ENCODE peak calls at places on chromosomes 13 and 19, in nine cellular contexts. M is HFF-Myc, Z is mucosa of descending colon, W is cardiac fibroblast, H is ovary, J is fibroblast of lung, Y is cardiac muscle cell, E is A549, B is AG10803. U is an unnamed sample.

GRCh38 chr19:10602330-10603083 is 15.4 kb upstream of the AP1M2 start:
- DNase-seq in M (no peak), Z (peak; percentile 91), W (peak; percentile 71), H (peak; percentile 89), J (peak; percentile 61), Y (peak; percentile 83), E (peak; percentile 83), B (peak; percentile 62), U (no peak)

GRCh38 chr13:59734393-59734792 is 429.3 kb downstream of the DIAPH3 start:
- DNase-seq in M (no peak), Z (no peak), W (no peak), H (no peak), J (no peak), Y (no peak), E (no peak), B (no peak), U (no peak)

GRCh38 chr19:48571378-48572162 is 19.6 kb downstream of the SULT2B1 start:
- DNase-seq in M (no peak), Z (no peak), W (no peak), H (no peak), J (no peak), Y (no peak), E (no peak), B (no peak), U (no peak)

GRCh38 chr13:84655677-84656076 is 773.4 kb upstream of the SLITRK1 start:
- DNase-seq in M (no peak), Z (no peak), W (peak; percentile 64), H (no peak), J (peak; percentile 82), Y (peak; percentile 31), E (no peak), B (peak; percentile 21), U (no peak)

GRCh38 chr13:94344126-94344863 is 135.2 kb downstream of the DCT start:
- DNase-seq in M (no peak), Z (no peak), W (peak; percentile 60), H (no peak), J (peak; percentile 54), Y (no peak), E (no peak), B (no peak), U (no peak)

GRCh38 chr13:48121733-48122132 is 26.8 kb upstream of the MED4 start:
- DNase-seq in M (no peak), Z (no peak), W (no peak), H (no peak), J (peak; percentile 7), Y (no peak), E (no peak), B (no peak), U (peak; percentile 79)

GRCh38 chr13:87234981-87235380 is 436.2 kb upstream of the SLITRK5 start:
- DNase-seq in M (no peak), Z (no peak), W (no peak), H (no peak), J (peak; percentile 95), Y (peak; percentile 17), E (no peak), B (peak; percentile 0), U (no peak)

GRCh38 chr13:59360108-59360507 is 803.6 kb downstream of the DIAPH3 start:
- DNase-seq in M (no peak), Z (no peak), W (peak; percentile 33), H (no peak), J (no peak), Y (peak; percentile 57), E (no peak), B (no peak), U (no peak)

GRCh38 chr19:46967578-46968018 is 52.0 kb upstream of the NPAS1 start:
- DNase-seq in M (no peak), Z (peak; percentile 74), W (no peak), H (no peak), J (no peak), Y (no peak), E (no peak), B (no peak), U (peak; percentile 45)

GRCh38 chr19:38182536-38183210 is 41.3 kb downstream of the DPF1 start:
- DNase-seq in M (no peak), Z (no peak), W (no peak), H (no peak), J (no peak), Y (no peak), E (no peak), B (no peak), U (no peak)

GRCh38 chr19:16185925-16186234 is 670 bp downstream of the FAM32A start:
- DNase-seq in M (no peak), Z (no peak), W (peak; percentile 40), H (no peak), J (peak; percentile 32), Y (no peak), E (no peak), B (peak; percentile 43), U (no peak)

GRCh38 chr13:77733674-77734073 is 36.2 kb downstream of the SLAIN1 start:
- DNase-seq in M (no peak), Z (peak; percentile 4), W (no peak), H (no peak), J (no peak), Y (no peak), E (no peak), B (no peak), U (no peak)

GRCh38 chr19:44685877-44686276 is 13.1 kb upstream of the CEACAM16 start:
- DNase-seq in M (no peak), Z (no peak), W (peak; percentile 70), H (no peak), J (peak; percentile 70), Y (peak; percentile 69), E (peak; percentile 60), B (peak; percentile 22), U (no peak)

GRCh38 chr13:36282818-36283432 is 14.7 kb downstream of the CCDC169 start:
- DNase-seq in M (no peak), Z (no peak), W (peak; percentile 67), H (no peak), J (peak; percentile 39), Y (peak; percentile 67), E (peak; percentile 3), B (peak; percentile 50), U (no peak)

GRCh38 chr19:37817180-37817911 is 38.0 kb upstream of the ZNF573 start:
- DNase-seq in M (no peak), Z (peak; percentile 64), W (peak; percentile 36), H (peak; percentile 90), J (peak; percentile 55), Y (peak; percentile 64), E (no peak), B (peak; percentile 31), U (no peak)

GRCh38 chr13:45179428-45179827 is 21.4 kb downstream of the KCTD4 start:
- DNase-seq in M (no peak), Z (peak; percentile 33), W (no peak), H (no peak), J (peak; percentile 81), Y (no peak), E (no peak), B (no peak), U (no peak)

GRCh38 chr13:96963786-96964475 is 30.3 kb downstream of the OXGR1 start:
- DNase-seq in M (no peak), Z (no peak), W (peak; percentile 6), H (no peak), J (no peak), Y (no peak), E (no peak), B (no peak), U (no peak)
- TF ChIP-seq CTCF in M (no peak), Z (no peak), W (peak; percentile 1), H (no peak), J (no peak), Y (no peak), E (no peak), B (no peak), U (no peak)

GRCh38 chr19:3816566-3817218 is 30.5 kb upstream of the MATK start:
- DNase-seq in M (no peak), Z (no peak), W (no peak), H (no peak), J (no peak), Y (no peak), E (no peak), B (no peak), U (no peak)

GRCh38 chr19:3810708-3811355 is 24.7 kb upstream of the MATK start:
- DNase-seq in M (no peak), Z (no peak), W (no peak), H (no peak), J (no peak), Y (no peak), E (no peak), B (no peak), U (no peak)

GRCh38 chr19:3809881-3810707 is 23.9 kb upstream of the MATK start:
- DNase-seq in M (no peak), Z (no peak), W (no peak), H (no peak), J (no peak), Y (no peak), E (no peak), B (no peak), U (no peak)

GRCh38 chr19:3814648-3815047 is 28.5 kb upstream of the MATK start:
- DNase-seq in M (no peak), Z (no peak), W (no peak), H (no peak), J (no peak), Y (no peak), E (no peak), B (no peak), U (no peak)

GRCh38 chr19:3813473-3814392 is 27.6 kb upstream of the MATK start:
- DNase-seq in M (no peak), Z (no peak), W (no peak), H (no peak), J (no peak), Y (no peak), E (no peak), B (no peak), U (no peak)
- H3K4me3 ChIP-seq in M (no peak overlapping the region), Z (no peak overlapping the region), W (no peak overlapping the region), H (no peak overlapping the region), J (no peak overlapping the region), Y (no peak overlapping the region), E (no peak overlapping the region), B (no peak overlapping the region), U (no peak overlapping the region)

GRCh38 chr13:53782400-53783030 is 753.9 kb downstream of the OLFM4 start:
- DNase-seq in M (peak; percentile 4), Z (peak; percentile 24), W (peak; percentile 65), H (no peak), J (peak; percentile 26), Y (peak; percentile 62), E (peak; percentile 1), B (peak; percentile 50), U (peak; percentile 26)
- TF ChIP-seq CTCF in M (peak; percentile 52), Z (peak; percentile 12), W (peak; percentile 67), H (peak; percentile 24), J (peak; percentile 36), Y (peak; percentile 75), E (peak; percentile 55), B (peak; percentile 79), U (peak; percentile 78)

DNA sequence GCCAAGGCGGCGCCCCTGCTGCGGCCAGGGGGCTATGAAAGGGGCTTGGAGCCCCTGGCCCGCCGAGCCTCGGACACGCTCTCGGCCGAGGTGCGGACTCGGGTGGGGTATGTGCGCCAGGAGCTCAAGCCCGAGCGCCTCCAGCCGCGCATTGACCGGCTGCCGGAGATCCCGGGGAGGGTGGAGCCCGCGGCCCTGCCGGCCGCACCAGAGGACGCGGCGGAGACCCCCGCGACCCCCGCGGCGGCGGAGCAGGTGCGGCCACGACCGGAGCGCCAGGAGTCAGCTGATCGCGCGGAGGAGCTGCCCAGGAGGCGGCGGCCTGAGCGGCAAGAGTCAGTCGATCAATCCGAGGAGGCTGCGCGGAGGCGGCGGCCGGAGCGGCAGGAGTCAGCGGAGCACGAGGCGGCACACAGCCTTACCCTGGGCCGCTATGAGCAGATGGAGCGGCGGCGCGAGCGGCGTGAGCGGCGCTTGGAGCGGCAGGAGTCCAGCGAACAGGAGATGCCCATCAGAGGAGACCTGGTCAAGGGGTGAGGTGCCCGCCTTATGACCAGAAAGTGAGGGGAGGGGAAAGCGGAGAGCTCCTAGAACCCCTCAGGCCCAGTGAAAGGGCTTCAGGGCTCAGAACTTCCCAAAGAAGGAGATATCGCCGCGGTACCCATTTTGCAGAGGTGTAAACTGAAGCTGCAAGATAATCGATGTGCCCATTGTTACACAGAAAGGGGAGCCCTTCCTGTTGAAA is 8.8 kb upstream of the SHKBP1 start:
- DNase-seq in M (no peak), Z (no peak), W (no peak), H (no peak), J (peak; percentile 11), Y (no peak), E (no peak), B (no peak), U (no peak)
- H3K4me3 ChIP-seq in M (peak overlapping the region; percentile 13), Z (no peak overlapping the region), W (peak overlapping the region; percentile 26), H (peak overlapping the region; percentile 2), J (peak overlapping the region; percentile 12), Y (peak overlapping the region; percentile 16), E (peak overlapping the region; percentile 40), B (peak overlapping the region; percentile 51), U (peak overlapping the region; percentile 47)